ENCODE peak calls at places on chromosome 11, in four cellular contexts. J is tibial artery, R is A549, V is psoas muscle. U is an unnamed sample.

GRCh38 chr11:46006418-46007070 is 84.1 kb downstream of the LARGE2 start:
- DNase-seq in J (no peak), R (peak; percentile 74), V (no peak), U (no peak)

GRCh38 chr11:22703040-22703439 is 36.6 kb downstream of the GAS2 start:
- DNase-seq in J (no peak), R (peak; percentile 50), V (no peak), U (no peak)

GRCh38 chr11:35272391-35272821 is 133.4 kb downstream of the CD44 start:
- DNase-seq in J (no peak), R (no peak), V (no peak), U (no peak)

GRCh38 chr11:1847941-1848639 is 4.8 kb upstream of the LSP1 start:
- DNase-seq in J (no peak), R (no peak), V (no peak), U (no peak)

GRCh38 chr11:122776546-122776945 is 61.8 kb upstream of the CRTAM start:
- DNase-seq in J (no peak), R (no peak), V (no peak), U (no peak)

GRCh38 chr11:132312161-132312560 is 941.7 kb downstream of the NTM start:
- DNase-seq in J (no peak), R (no peak), V (no peak), U (no peak)

GRCh38 chr11:10601722-10602281 is 33.3 kb upstream of the LYVE1 start:
- DNase-seq in J (peak; percentile 47), R (no peak), V (peak; percentile 48), U (peak; percentile 59)

GRCh38 chr11:78714539-78714938 is 139.9 kb upstream of the NARS2 start:
- DNase-seq in J (no peak), R (no peak), V (no peak), U (no peak)

GRCh38 chr11:69750108-69750850 is 24.9 kb downstream of the FGF4 start:
- DNase-seq in J (no peak), R (no peak), V (no peak), U (no peak)

GRCh38 chr11:47552086-47552580 is 799 bp downstream of the CELF1 start:
- DNase-seq in J (no peak), R (peak; percentile 46), V (peak; percentile 34), U (peak; percentile 44)

GRCh38 chr11:32494629-32495028 is 59.3 kb upstream of the WT1 start:
- DNase-seq in J (no peak), R (no peak), V (no peak), U (no peak)

GRCh38 chr11:41983458-41983857 is 524.0 kb upstream of the LRRC4C start:
- DNase-seq in J (no peak), R (no peak), V (no peak), U (no peak)

GRCh38 chr11:114738954-114739353 is 60.6 kb downstream of the NXPE2 start:
- DNase-seq in J (no peak), R (peak; percentile 50), V (no peak), U (no peak)

GRCh38 chr11:36672815-36673450 is 74.9 kb upstream of the RAG2 start:
- DNase-seq in J (no peak), R (peak; percentile 58), V (no peak), U (no peak)

GRCh38 chr11:91085985-91086384 is 863.1 kb upstream of the CHORDC1 start:
- DNase-seq in J (no peak), R (no peak), V (no peak), U (no peak)

GRCh38 chr11:3126901-3127691 is 38.0 kb downstream of the OSBPL5 start:
- DNase-seq in J (no peak), R (no peak), V (peak; percentile 19), U (no peak)

GRCh38 chr11:88651556-88651955 is 314.0 kb upstream of the CTSC start:
- DNase-seq in J (no peak), R (no peak), V (no peak), U (no peak)

GRCh38 chr11:73528877-73529530 is 68.9 kb downstream of the FAM168A start:
- DNase-seq in J (no peak), R (no peak), V (no peak), U (no peak)

GRCh38 chr11:11843233-11843632 is 1.5 kb downstream of the USP47 start:
- DNase-seq in J (no peak), R (peak; percentile 33), V (no peak), U (no peak)

GRCh38 chr11:128471138-128471661 is 116.2 kb downstream of the ETS1 start:
- DNase-seq in J (no peak), R (no peak), V (no peak), U (no peak)

GRCh38 chr11:103953797-103954495 is 82.5 kb upstream of the DDI1 start:
- DNase-seq in J (no peak), R (no peak), V (no peak), U (no peak)

GRCh38 chr11:83538286-83538685 is 252.1 kb upstream of the CCDC90B start:
- DNase-seq in J (no peak), R (no peak), V (no peak), U (no peak)

GRCh38 chr11:60143768-60144167 is 39.1 kb downstream of the MS4A6A start:
- DNase-seq in J (no peak), R (no peak), V (no peak), U (no peak)

GRCh38 chr11:9351956-9352355 is 32.5 kb upstream of the IPO7 start:
- DNase-seq in J (no peak), R (no peak), V (no peak), U (no peak)

DNA sequence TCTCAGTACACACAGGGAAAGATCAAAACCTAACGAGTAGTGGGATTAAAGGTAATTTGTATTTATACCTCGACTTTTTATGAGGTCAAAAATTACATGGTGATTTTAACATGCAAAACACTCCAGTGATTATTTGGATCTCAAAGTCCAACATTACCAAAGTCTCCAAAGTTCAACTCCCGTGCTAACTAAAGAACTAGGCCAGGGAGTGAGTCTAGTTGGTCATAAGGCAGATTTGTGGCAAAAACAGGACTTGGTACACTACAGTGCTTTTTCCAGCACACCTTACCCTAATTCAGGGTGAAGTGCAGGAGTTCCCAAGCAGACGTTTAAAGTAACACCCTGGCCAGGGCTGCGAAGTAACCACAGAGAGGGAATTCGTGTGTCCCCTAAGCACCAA is 1.1 kb downstream of the PUS3 start:
- DNase-seq in J (no peak), R (no peak), V (no peak), U (no peak)
- H3K4me3 ChIP-seq in J (peak overlapping the region; percentile 54), R (no peak overlapping the region), V (peak overlapping the region; percentile 87), U (no peak overlapping the region)

DNA sequence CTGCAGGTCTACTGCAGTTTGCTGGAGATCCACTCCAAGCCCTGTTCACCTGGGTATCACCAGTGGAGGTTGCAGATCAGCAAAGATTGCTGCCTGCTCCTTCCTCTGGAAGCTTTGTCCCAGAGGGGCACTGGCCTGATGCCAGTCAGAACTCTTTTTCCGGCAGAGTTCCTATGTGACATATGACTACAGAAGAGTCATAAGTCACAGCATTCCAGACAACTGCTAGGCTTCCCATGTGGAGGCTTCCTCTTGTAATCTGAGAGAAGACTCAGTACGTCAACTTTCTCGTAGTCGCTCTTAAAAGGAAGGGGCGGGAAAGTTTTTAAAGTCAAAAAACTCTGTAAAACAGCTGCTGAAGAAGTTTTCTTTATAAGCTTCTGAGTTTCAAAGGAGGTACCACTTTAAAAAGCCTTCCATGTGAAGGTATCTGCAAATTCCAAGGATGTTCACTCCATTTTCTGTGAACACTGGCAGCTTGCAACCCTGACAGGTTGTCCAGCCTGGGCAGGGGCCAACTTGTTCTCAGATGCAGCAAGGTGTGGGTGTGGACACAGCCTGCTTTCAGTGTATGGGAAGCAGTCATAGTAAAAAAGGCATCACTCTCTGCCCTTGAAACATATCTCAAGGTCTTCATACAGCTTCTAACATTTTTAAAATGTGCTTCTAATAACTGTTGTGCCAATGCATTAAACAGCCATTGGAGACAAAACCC is 97.8 kb downstream of the ME3 start:
- DNase-seq in J (no peak), R (no peak), V (no peak), U (no peak)
- H3K27ac ChIP-seq in J (no peak overlapping the region), R (peak overlapping the region; percentile 84), V (no peak overlapping the region), U (no peak overlapping the region)

GRCh38 chr11:518463-519202 is 11.6 kb upstream of the RNH1 start:
- DNase-seq in J (peak; percentile 93), R (peak; percentile 97), V (peak; percentile 95), U (peak; percentile 98)
- H3K4me3 ChIP-seq in J (peak overlapping the region; percentile 18), R (peak overlapping the region; percentile 28), V (peak overlapping the region; percentile 44), U (peak overlapping the region; percentile 37)

GRCh38 chr11:119434531-119435330 is 11.8 kb upstream of the THY1 start:
- DNase-seq in J (no peak), R (no peak), V (no peak), U (no peak)

GRCh38 chr11:119436093-119436492 is 13.1 kb upstream of the THY1 start:
- DNase-seq in J (no peak), R (no peak), V (no peak), U (no peak)

GRCh38 chr11:119433369-119433749 is 10.4 kb upstream of the THY1 start:
- DNase-seq in J (no peak), R (no peak), V (no peak), U (no peak)

GRCh38 chr11:119431523-119431922 is 8.6 kb upstream of the THY1 start:
- DNase-seq in J (no peak), R (no peak), V (no peak), U (no peak)

GRCh38 chr11:119432484-119433368 is 9.8 kb upstream of the THY1 start:
- DNase-seq in J (no peak), R (no peak), V (peak; percentile 33), U (no peak)
- H3K27ac ChIP-seq in J (no peak overlapping the region), R (peak overlapping the region; percentile 74), V (no peak overlapping the region), U (no peak overlapping the region)

DNA sequence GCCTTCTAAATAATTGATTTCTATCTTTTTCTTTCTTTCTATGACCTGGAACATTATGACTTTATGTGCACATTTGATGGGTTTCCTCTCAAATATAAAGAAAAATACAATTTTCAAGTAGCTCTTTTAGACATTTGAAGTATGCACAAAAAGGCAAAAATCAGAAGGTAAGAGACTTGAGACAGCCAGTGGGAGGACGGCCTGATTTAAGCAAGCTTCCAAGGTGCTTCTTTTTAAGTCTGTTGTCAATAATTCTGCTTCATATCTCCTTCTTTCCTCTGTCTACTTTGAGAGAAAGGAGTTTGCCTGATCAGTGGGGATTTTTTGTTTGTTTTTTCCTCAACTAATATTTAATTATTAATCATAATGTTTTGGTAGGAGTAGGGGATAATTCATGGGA is 188.2 kb upstream of the ARHGAP20 start:
- DNase-seq in J (no peak), R (no peak), V (no peak), U (no peak)
- H3K4me3 ChIP-seq in J (no peak overlapping the region), R (no peak overlapping the region), V (no peak overlapping the region), U (no peak overlapping the region)

GRCh38 chr11:75664366-75664765 is 4.5 kb downstream of the MAP6 start:
- DNase-seq in J (no peak), R (no peak), V (no peak), U (no peak)

GRCh38 chr11:75667831-75668507 is 869 bp downstream of the MAP6 start:
- DNase-seq in J (no peak), R (peak; percentile 41), V (peak; percentile 65), U (no peak)

GRCh38 chr11:75665126-75665525 is 3.7 kb downstream of the MAP6 start:
- DNase-seq in J (no peak), R (no peak), V (no peak), U (no peak)

GRCh38 chr11:75668508-75669297 is at the start of gene MAP6:
- DNase-seq in J (no peak), R (peak; percentile 21), V (peak; percentile 20), U (no peak)

GRCh38 chr11:75667268-75667830 is 1.5 kb downstream of the MAP6 start:
- DNase-seq in J (no peak), R (peak; percentile 60), V (peak; percentile 27), U (no peak)
- H3K27ac ChIP-seq in J (peak overlapping the region; percentile 62), R (peak overlapping the region; percentile 82), V (no peak overlapping the region), U (no peak overlapping the region)

GRCh38 chr11:66958956-66959274 is 732 bp upstream of the PC start:
- DNase-seq in J (no peak), R (no peak), V (no peak), U (no peak)
- H3K4me3 ChIP-seq in J (peak overlapping the region; percentile 76), R (peak overlapping the region; percentile 33), V (peak overlapping the region; percentile 67), U (peak overlapping the region; percentile 61)